ENCODE peak calls at places on chromosome 22, in five cellular contexts. T is heart left ventricle, U is adrenal gland, B is osteoblast, Q is fibroblast of lung. J is an unnamed sample.
A peak's percentile ranks its signal among the peaks of the same experiment; 100 is the strongest.

GRCh38 chr22:35148381-35148780 is 82.4 kb downstream of the ISX start:
- DNase-seq in T (no peak), U (no peak), B (no peak), Q (no peak), J (no peak)

GRCh38 chr22:49632199-49633009 is 195.3 kb downstream of the BRD1 start:
- DNase-seq in T (peak; percentile 56), U (peak; percentile 69), B (peak; percentile 98), Q (peak; percentile 52), J (peak; percentile 81)

GRCh38 chr22:30286813-30287625 is 2.3 kb downstream of the CASTOR1 start:
- DNase-seq in T (peak; percentile 66), U (peak; percentile 84), B (peak; percentile 89), Q (peak; percentile 38), J (peak; percentile 54)

GRCh38 chr22:24284747-24285203 is 14.1 kb downstream of the SPECC1L start:
- DNase-seq in T (no peak), U (no peak), B (peak; percentile 37), Q (peak; percentile 20), J (no peak)

GRCh38 chr22:23182289-23183106 is 2.2 kb downstream of the BCR start:
- DNase-seq in T (no peak), U (no peak), B (peak; percentile 90), Q (no peak), J (no peak)

GRCh38 chr22:20033045-20033706 is 12.3 kb downstream of the TANGO2 start:
- DNase-seq in T (peak; percentile 72), U (peak; percentile 96), B (peak; percentile 83), Q (no peak), J (peak; percentile 51)

GRCh38 chr22:26416670-26417270 is 12.3 kb upstream of the ASPHD2 start:
- DNase-seq in T (no peak), U (no peak), B (peak; percentile 84), Q (no peak), J (no peak)

GRCh38 chr22:38097058-38097457 is 13.1 kb upstream of the SLC16A8 start:
- DNase-seq in T (no peak), U (no peak), B (peak; percentile 46), Q (no peak), J (no peak)

GRCh38 chr22:20566420-20567260 is 59.2 kb downstream of the MED15 start:
- DNase-seq in T (no peak), U (peak; percentile 86), B (peak; percentile 83), Q (peak; percentile 95), J (no peak)

GRCh38 chr22:36237462-36238347 is 1.6 kb downstream of the APOL2 start:
- DNase-seq in T (no peak), U (peak; percentile 53), B (peak; percentile 86), Q (peak; percentile 40), J (no peak)
- H3K27ac ChIP-seq in T (peak overlapping the region; percentile 92), U (no peak overlapping the region), B (peak overlapping the region; percentile 82), Q (peak overlapping the region; percentile 84), J (peak overlapping the region; percentile 89)

DNA sequence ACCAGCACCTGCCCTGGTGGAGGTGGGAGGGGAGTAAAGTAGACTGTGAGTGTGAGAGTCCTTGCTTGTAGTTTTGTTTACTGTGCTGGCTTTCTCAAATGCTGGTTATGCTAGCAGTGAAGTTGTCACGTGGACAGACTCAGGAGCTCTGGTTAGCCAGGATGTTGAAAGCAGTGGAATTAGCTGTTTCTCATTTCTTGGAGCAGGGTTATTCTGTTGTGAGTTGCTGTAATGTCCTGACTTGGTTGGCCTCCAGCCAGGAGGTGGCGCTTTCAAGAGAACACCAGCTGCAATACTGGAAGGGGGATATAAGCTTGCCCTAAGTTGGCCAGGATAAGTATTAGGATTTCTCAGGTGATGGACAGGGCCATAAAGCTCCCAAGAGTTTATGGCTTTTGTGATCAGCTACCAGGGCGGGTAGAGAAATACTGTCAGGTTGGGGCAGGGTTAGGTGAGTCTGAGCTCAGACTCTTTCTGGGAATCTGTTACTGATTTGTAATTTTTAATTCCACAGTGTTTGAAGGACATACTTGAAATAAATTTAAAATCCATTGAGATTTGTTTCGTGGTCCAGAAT is 13.7 kb downstream of the CYP2D6 start:
- DNase-seq in T (no peak), U (no peak), B (no peak), Q (peak; percentile 31), J (no peak)
- TF ChIP-seq CTCF in T (no peak), U (no peak), B (no peak), Q (no peak), J (no peak)

GRCh38 chr22:28358244-28358777 is 321.3 kb downstream of the TTC28 start:
- DNase-seq in T (no peak), U (no peak), B (no peak), Q (no peak), J (no peak)
- H3K27me3 ChIP-seq in T (no peaks in the 10 kb centered on the region), U (no peaks in the 10 kb centered on the region), B (no peaks in the 10 kb centered on the region), Q (no peaks in the 10 kb centered on the region), J (no peaks in the 10 kb centered on the region)

GRCh38 chr22:22062306-22062793 is 79.8 kb upstream of the TOP3B start:
- DNase-seq in T (no peak), U (no peak), B (no peak), Q (no peak), J (no peak)
- H3K27ac ChIP-seq in T (no peak overlapping the region), U (no peak overlapping the region), B (no peak overlapping the region), Q (no peak overlapping the region), J (peak overlapping the region; percentile 79)

GRCh38 chr22:28742562-28742962 is 723 bp downstream of the HSCB start:
- DNase-seq in T (no peak), U (no peak), B (peak; percentile 84), Q (no peak), J (no peak)

GRCh38 chr22:28743852-28744251 is 2.0 kb downstream of the HSCB start:
- DNase-seq in T (no peak), U (no peak), B (no peak), Q (no peak), J (no peak)

GRCh38 chr22:28741200-28741757 is 341 bp downstream of the CHEK2 start:
- DNase-seq in T (no peak), U (no peak), B (peak; percentile 39), Q (no peak), J (no peak)

GRCh38 chr22:28736296-28737155 is 5.1 kb downstream of the CHEK2 start:
- DNase-seq in T (no peak), U (no peak), B (no peak), Q (no peak), J (no peak)

DNA sequence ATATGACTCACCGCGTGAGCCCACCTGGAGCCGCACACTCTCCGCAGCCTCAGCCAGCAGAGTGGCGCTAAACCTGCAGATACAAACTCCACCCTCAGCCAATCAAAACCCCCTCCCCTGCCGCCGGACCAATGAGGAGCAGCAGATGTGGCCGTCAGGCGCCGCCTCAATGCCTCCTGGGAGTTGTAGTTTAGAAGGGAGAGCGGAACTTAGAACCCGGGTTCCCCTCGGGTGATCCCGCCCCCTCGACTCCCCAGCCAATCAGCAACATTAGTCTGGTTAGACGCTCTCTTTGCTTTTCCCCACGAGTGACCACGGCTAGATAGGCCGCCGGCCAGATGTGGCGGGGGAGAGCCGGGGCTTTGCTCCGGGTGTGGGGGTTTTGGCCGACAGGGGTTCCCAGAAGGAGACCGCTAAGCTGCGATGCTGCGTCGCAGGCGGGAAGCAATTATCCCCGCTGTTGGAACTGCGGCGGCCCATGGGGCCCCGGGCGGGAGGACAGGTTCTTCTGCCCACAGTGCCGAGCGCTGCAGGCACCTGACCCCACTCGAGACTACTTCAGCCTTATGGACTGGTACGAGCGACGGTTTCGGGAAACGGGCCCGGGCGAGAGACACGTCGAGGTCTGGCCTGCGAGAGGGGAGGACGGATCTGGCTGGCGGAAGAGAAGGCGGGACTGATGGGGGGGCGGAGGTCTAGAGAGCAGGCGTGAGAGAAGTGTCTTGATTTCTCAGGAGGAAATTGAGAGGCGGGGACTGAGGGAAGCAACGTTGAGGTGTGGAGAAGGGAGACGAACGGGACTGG is at the start of the genes CHEK2 and HSCB:
- DNase-seq in T (peak; percentile 99), U (peak; percentile 99), B (peak; percentile 98), Q (peak; percentile 98), J (peak; percentile 98)
- TF ChIP-seq CTCF in T (no peak), U (no peak), B (no peak), Q (no peak), J (peak; percentile 41)

GRCh38 chr22:22021160-22021750 is 38.7 kb upstream of the TOP3B start:
- DNase-seq in T (no peak), U (no peak), B (no peak), Q (no peak), J (no peak)
- H3K27me3 ChIP-seq in T (no peaks in the 10 kb centered on the region), U (no peaks in the 10 kb centered on the region), B (peaks cover 6% of the 10 kb centered on the region), Q (peaks cover 3% of the 10 kb centered on the region), J (no peaks in the 10 kb centered on the region)